ENCODE peak calls at places on chromosome 5, in eight cellular contexts. One of them, this sample, is unnamed.

GRCh38 chr5:38719916-38720315 is 125.9 kb upstream of the OSMR start:
- DNase-seq in cardiac fibroblast: peak
- DNase-seq in HCT116: no peak
- DNase-seq in right atrium auricular region: no peak
- DNase-seq in fibroblast of mammary gland: peak
- DNase-seq in cardiac muscle cell: peak
- DNase-seq in neural progenitor cell: no peak
- DNase-seq in NB4: no peak
- DNase-seq in this sample: peak

GRCh38 chr5:56077796-56078233 is 83.1 kb upstream of the IL6ST start:
- DNase-seq in cardiac fibroblast: no peak
- DNase-seq in HCT116: no peak
- DNase-seq in right atrium auricular region: no peak
- DNase-seq in fibroblast of mammary gland: no peak
- DNase-seq in cardiac muscle cell: no peak
- DNase-seq in neural progenitor cell: no peak
- DNase-seq in NB4: no peak
- DNase-seq in this sample: no peak

GRCh38 chr5:112863549-112863948 is 2.5 kb downstream of the SRP19 start:
- DNase-seq in cardiac fibroblast: no peak
- DNase-seq in HCT116: no peak
- DNase-seq in right atrium auricular region: no peak
- DNase-seq in fibroblast of mammary gland: peak
- DNase-seq in cardiac muscle cell: peak
- DNase-seq in neural progenitor cell: no peak
- DNase-seq in NB4: no peak
- DNase-seq in this sample: no peak

GRCh38 chr5:6175172-6175855 is 203.0 kb downstream of the MED10 start:
- DNase-seq in cardiac fibroblast: no peak
- DNase-seq in HCT116: no peak
- DNase-seq in right atrium auricular region: no peak
- DNase-seq in fibroblast of mammary gland: peak
- DNase-seq in cardiac muscle cell: no peak
- DNase-seq in neural progenitor cell: no peak
- DNase-seq in NB4: no peak
- DNase-seq in this sample: no peak

GRCh38 chr5:172542651-172543131 is 88.4 kb upstream of the SH3PXD2B start:
- DNase-seq in cardiac fibroblast: no peak
- DNase-seq in HCT116: no peak
- DNase-seq in right atrium auricular region: peak
- DNase-seq in fibroblast of mammary gland: no peak
- DNase-seq in cardiac muscle cell: no peak
- DNase-seq in neural progenitor cell: no peak
- DNase-seq in NB4: no peak
- DNase-seq in this sample: no peak

GRCh38 chr5:9189681-9190080 is 356.2 kb downstream of the SEMA5A start:
- DNase-seq in cardiac fibroblast: no peak
- DNase-seq in HCT116: no peak
- DNase-seq in right atrium auricular region: no peak
- DNase-seq in fibroblast of mammary gland: no peak
- DNase-seq in cardiac muscle cell: no peak
- DNase-seq in neural progenitor cell: no peak
- DNase-seq in NB4: no peak
- DNase-seq in this sample: no peak

GRCh38 chr5:68024426-68024825 is 191.1 kb upstream of the PIK3R1 start:
- DNase-seq in cardiac fibroblast: no peak
- DNase-seq in HCT116: no peak
- DNase-seq in right atrium auricular region: no peak
- DNase-seq in fibroblast of mammary gland: no peak
- DNase-seq in cardiac muscle cell: no peak
- DNase-seq in neural progenitor cell: no peak
- DNase-seq in NB4: no peak
- DNase-seq in this sample: no peak

GRCh38 chr5:13212843-13213242 is 731.6 kb downstream of the DNAH5 start:
- DNase-seq in cardiac fibroblast: no peak
- DNase-seq in HCT116: no peak
- DNase-seq in right atrium auricular region: no peak
- DNase-seq in fibroblast of mammary gland: no peak
- DNase-seq in cardiac muscle cell: no peak
- DNase-seq in neural progenitor cell: no peak
- DNase-seq in NB4: no peak
- DNase-seq in this sample: no peak

GRCh38 chr5:86968311-86968753 is 299.4 kb upstream of the RASA1 start:
- DNase-seq in cardiac fibroblast: peak
- DNase-seq in HCT116: peak
- DNase-seq in right atrium auricular region: no peak
- DNase-seq in fibroblast of mammary gland: peak
- DNase-seq in cardiac muscle cell: peak
- DNase-seq in neural progenitor cell: peak
- DNase-seq in NB4: peak
- DNase-seq in this sample: peak

GRCh38 chr5:90477073-90477472 is 2.4 kb downstream of the POLR3G start:
- DNase-seq in cardiac fibroblast: peak
- DNase-seq in HCT116: no peak
- DNase-seq in right atrium auricular region: no peak
- DNase-seq in fibroblast of mammary gland: peak
- DNase-seq in cardiac muscle cell: no peak
- DNase-seq in neural progenitor cell: peak
- DNase-seq in NB4: no peak
- DNase-seq in this sample: no peak

DNA sequence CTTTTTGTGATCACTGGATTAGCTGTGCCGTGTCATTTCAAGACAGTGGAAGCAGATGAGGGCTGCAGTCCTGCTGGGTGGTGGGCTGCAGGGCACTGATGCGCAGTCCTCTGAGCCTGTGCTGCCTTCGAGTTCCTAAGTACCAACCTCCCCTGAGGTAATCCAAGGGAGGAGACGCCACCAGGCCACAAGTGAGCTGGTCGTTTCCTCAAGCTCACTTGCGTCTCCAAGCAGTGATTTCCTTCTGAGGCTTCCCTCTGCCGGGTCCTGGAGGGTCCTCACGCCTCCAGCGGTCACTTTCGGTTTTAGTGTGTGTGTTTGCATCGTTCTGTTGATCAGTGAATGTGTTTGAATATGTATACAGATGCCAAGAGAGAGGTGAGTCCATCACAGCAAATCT is 115.7 kb downstream of the TRIO start:
- DNase-seq in cardiac fibroblast: peak
- DNase-seq in HCT116: no peak
- DNase-seq in right atrium auricular region: no peak
- DNase-seq in fibroblast of mammary gland: no peak
- DNase-seq in cardiac muscle cell: peak
- DNase-seq in neural progenitor cell: peak
- DNase-seq in NB4: no peak
- DNase-seq in this sample: no peak
- H3K4me3 ChIP-seq in cardiac fibroblast: no peak
- H3K4me3 ChIP-seq in HCT116: no peak
- H3K4me3 ChIP-seq in right atrium auricular region: no peak
- H3K4me3 ChIP-seq in fibroblast of mammary gland: no peak
- H3K4me3 ChIP-seq in cardiac muscle cell: no peak
- H3K4me3 ChIP-seq in neural progenitor cell: no peak
- H3K4me3 ChIP-seq in NB4: no peak
- H3K4me3 ChIP-seq in this sample: no peak

GRCh38 chr5:78649816-78650561 is 1.4 kb upstream of the LHFPL2 start:
- DNase-seq in cardiac fibroblast: peak
- DNase-seq in HCT116: no peak
- DNase-seq in right atrium auricular region: no peak
- DNase-seq in fibroblast of mammary gland: peak
- DNase-seq in cardiac muscle cell: peak
- DNase-seq in neural progenitor cell: peak
- DNase-seq in NB4: no peak
- DNase-seq in this sample: no peak
- TF ChIP-seq CTCF in cardiac fibroblast: no peak
- TF ChIP-seq CTCF in HCT116: no peak
- TF ChIP-seq CTCF in right atrium auricular region: no peak
- TF ChIP-seq CTCF in fibroblast of mammary gland: no peak
- TF ChIP-seq CTCF in cardiac muscle cell: no peak
- TF ChIP-seq CTCF in neural progenitor cell: no peak
- TF ChIP-seq CTCF in NB4: no peak
- TF ChIP-seq CTCF in this sample: no peak

DNA sequence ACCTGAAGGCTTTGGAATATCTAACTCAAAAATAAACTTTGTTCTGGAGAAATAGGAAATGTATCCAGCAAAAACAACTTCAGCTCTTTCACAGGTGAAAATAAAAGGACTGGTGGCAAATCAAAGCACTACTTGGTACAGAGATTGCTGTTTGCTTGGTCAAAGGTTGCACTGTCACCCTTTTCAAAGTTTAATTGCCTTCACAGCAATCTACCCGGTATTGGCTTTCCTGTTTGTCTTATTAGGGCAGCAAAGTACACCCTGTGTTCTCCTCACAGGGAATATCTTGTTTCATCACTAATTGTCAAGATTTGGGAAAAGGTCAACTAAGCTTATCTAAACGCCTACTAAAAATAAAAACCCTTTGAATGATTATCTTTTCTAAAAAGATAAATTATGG is 214.1 kb upstream of the ADCY2 start:
- DNase-seq in cardiac fibroblast: no peak
- DNase-seq in HCT116: no peak
- DNase-seq in right atrium auricular region: no peak
- DNase-seq in fibroblast of mammary gland: no peak
- DNase-seq in cardiac muscle cell: no peak
- DNase-seq in neural progenitor cell: no peak
- DNase-seq in NB4: no peak
- DNase-seq in this sample: no peak
- H3K4me3 ChIP-seq in cardiac fibroblast: no peak
- H3K4me3 ChIP-seq in HCT116: no peak
- H3K4me3 ChIP-seq in right atrium auricular region: no peak
- H3K4me3 ChIP-seq in fibroblast of mammary gland: no peak
- H3K4me3 ChIP-seq in cardiac muscle cell: no peak
- H3K4me3 ChIP-seq in neural progenitor cell: no peak
- H3K4me3 ChIP-seq in NB4: no peak
- H3K4me3 ChIP-seq in this sample: no peak

DNA sequence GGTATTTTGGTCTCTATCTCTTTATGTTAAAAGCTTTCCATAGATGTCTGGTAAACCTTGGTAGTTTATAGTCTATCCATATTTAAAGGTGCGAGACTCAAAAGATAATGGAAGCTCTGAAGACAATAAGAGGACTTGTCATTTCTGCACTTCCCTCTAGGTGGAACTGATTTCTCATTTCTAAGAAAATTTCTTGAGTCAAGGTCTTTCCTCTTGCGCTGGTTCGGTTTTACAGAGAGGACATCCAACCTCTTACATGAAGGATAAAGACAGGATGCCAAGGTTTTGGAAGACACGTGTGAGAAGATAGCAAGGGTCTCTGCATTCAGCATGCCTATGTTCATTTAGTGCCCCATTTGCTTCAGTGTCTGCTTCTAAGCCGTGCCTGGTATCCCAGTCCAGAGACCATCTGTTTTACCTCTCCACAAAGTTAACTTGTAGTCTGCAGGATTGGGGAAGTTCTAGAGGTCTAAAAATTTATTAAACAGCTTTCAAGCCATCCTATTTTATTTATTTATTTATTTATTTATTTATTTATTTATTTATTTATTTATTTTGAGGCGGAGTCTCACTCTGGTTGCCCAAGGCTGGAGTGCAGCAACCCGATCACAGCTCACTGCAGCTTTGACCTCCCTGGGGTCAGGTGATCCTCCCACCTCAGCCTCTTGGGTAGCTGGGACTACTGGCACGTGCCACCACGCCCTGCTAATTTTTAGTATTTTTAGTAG is 41.6 kb downstream of the KIAA1191 start:
- DNase-seq in cardiac fibroblast: peak
- DNase-seq in HCT116: peak
- DNase-seq in right atrium auricular region: no peak
- DNase-seq in fibroblast of mammary gland: peak
- DNase-seq in cardiac muscle cell: peak
- DNase-seq in neural progenitor cell: no peak
- DNase-seq in NB4: peak
- DNase-seq in this sample: no peak
- TF ChIP-seq CTCF in cardiac fibroblast: no peak
- TF ChIP-seq CTCF in HCT116: peak
- TF ChIP-seq CTCF in right atrium auricular region: no peak
- TF ChIP-seq CTCF in fibroblast of mammary gland: peak
- TF ChIP-seq CTCF in cardiac muscle cell: peak
- TF ChIP-seq CTCF in neural progenitor cell: no peak
- TF ChIP-seq CTCF in NB4: peak
- TF ChIP-seq CTCF in this sample: peak

DNA sequence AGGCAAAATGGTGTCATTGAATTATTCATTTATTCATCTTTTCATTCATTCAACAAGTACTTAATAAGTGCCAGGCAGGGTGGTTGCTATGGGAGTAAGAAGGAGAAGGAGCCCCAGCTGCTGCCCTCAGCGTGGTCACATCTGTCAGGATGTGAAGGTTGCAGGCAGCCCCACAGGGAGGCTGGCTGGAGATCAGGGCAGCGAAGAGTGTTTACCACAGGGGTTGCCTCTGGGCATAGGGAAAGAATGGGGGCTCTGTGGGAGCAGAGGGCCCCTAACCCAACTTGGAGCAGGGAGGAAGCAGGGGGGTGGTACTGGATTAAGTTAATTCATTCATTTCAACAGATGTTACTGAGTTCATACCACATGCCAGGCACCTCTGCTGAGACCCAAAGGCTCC is 6.0 kb downstream of the PCDH12 start:
- DNase-seq in cardiac fibroblast: no peak
- DNase-seq in HCT116: no peak
- DNase-seq in right atrium auricular region: no peak
- DNase-seq in fibroblast of mammary gland: no peak
- DNase-seq in cardiac muscle cell: no peak
- DNase-seq in neural progenitor cell: no peak
- DNase-seq in NB4: no peak
- DNase-seq in this sample: no peak
- H3K4me3 ChIP-seq in cardiac fibroblast: no peak
- H3K4me3 ChIP-seq in HCT116: no peak
- H3K4me3 ChIP-seq in right atrium auricular region: no peak
- H3K4me3 ChIP-seq in fibroblast of mammary gland: no peak
- H3K4me3 ChIP-seq in cardiac muscle cell: no peak
- H3K4me3 ChIP-seq in neural progenitor cell: no peak
- H3K4me3 ChIP-seq in NB4: no peak
- H3K4me3 ChIP-seq in this sample: no peak

DNA sequence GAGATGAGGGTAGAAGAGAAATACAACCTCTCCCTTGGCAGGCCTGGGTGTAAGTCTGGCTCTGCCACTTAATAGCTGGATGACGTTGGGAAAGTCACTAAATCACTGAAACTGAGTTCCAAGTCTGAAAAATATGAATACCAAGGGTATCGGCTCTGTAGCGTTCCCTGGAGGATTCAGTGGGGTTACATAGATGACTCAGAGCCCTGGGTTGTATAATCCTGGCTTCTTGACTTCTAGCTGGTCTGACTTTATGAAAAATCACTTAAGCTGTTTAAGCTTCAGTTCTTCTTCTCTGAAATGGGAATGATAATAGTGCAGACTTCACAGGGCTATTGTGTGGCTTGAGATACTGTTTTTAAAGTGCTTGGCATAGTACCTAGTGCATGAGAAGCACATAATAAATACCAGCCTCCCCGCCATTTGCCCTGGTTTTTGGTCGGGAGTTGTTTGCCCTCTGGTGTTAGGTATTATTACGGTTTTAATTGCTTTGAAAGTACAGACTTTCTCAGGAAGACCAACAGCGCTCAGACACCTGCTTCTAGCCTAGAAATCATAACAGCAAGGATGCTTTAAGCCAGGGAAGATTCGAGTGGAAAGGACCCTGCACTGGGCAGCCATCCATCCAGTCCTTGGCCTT is 43.0 kb downstream of the CYFIP2 start:
- DNase-seq in cardiac fibroblast: peak
- DNase-seq in HCT116: no peak
- DNase-seq in right atrium auricular region: no peak
- DNase-seq in fibroblast of mammary gland: peak
- DNase-seq in cardiac muscle cell: peak
- DNase-seq in neural progenitor cell: no peak
- DNase-seq in NB4: peak
- DNase-seq in this sample: no peak
- TF ChIP-seq CTCF in cardiac fibroblast: no peak
- TF ChIP-seq CTCF in HCT116: peak
- TF ChIP-seq CTCF in right atrium auricular region: no peak
- TF ChIP-seq CTCF in fibroblast of mammary gland: no peak
- TF ChIP-seq CTCF in cardiac muscle cell: peak
- TF ChIP-seq CTCF in neural progenitor cell: no peak
- TF ChIP-seq CTCF in NB4: no peak
- TF ChIP-seq CTCF in this sample: peak